ENCODE peak calls at places on chromosomes 1 and 21, in six cellular contexts. One of them, this sample, is unnamed.

GRCh38 chr21:45819478-45820170 is 161.9 kb upstream of the COL6A1 start:
- DNase-seq in A549: no peak
- DNase-seq in stimulated activated CD8-positive, alpha-beta memory T cell treated with anti-CD3 and anti-CD28 coated beads, Interleukin-15, amount 100 ng/mL, for 1 hour: no peak
- DNase-seq in ACHN: no peak
- DNase-seq in NCI-H446: peak; percentile 48
- DNase-seq in right atrium auricular region: peak; percentile 54
- DNase-seq in this sample: no peak

GRCh38 chr1:30707412-30708360 is 15.7 kb downstream of the MATN1 start:
- DNase-seq in right atrium auricular region: peak; percentile 79
- DNase-seq in A549: peak; percentile 57
- DNase-seq in stimulated activated CD8-positive, alpha-beta memory T cell treated with anti-CD3 and anti-CD28 coated beads, Interleukin-15, amount 100 ng/mL, for 1 hour: peak; percentile 20
- DNase-seq in ACHN: peak; percentile 53
- DNase-seq in NCI-H446: peak; percentile 66
- DNase-seq in this sample: peak; percentile 57

GRCh38 chr1:2312589-2313301 is 78.6 kb downstream of the MORN1 start:
- DNase-seq in stimulated activated CD8-positive, alpha-beta memory T cell treated with anti-CD3 and anti-CD28 coated beads, Interleukin-15, amount 100 ng/mL, for 1 hour: no peak
- DNase-seq in A549: peak; percentile 22
- DNase-seq in NCI-H446: peak; percentile 83
- DNase-seq in ACHN: no peak
- DNase-seq in right atrium auricular region: no peak
- DNase-seq in this sample: no peak

GRCh38 chr1:207918016-207918415 is 7.1 kb upstream of the CD34 start:
- DNase-seq in stimulated activated CD8-positive, alpha-beta memory T cell treated with anti-CD3 and anti-CD28 coated beads, Interleukin-15, amount 100 ng/mL, for 1 hour: no peak
- DNase-seq in ACHN: no peak
- DNase-seq in A549: no peak
- DNase-seq in right atrium auricular region: no peak
- DNase-seq in NCI-H446: no peak
- DNase-seq in this sample: no peak

GRCh38 chr1:78490861-78491310 is at the start of gene PTGFR:
- DNase-seq in right atrium auricular region: no peak
- DNase-seq in NCI-H446: peak; percentile 65
- DNase-seq in stimulated activated CD8-positive, alpha-beta memory T cell treated with anti-CD3 and anti-CD28 coated beads, Interleukin-15, amount 100 ng/mL, for 1 hour: no peak
- DNase-seq in ACHN: peak; percentile 50
- DNase-seq in A549: no peak
- DNase-seq in this sample: peak; percentile 0

GRCh38 chr1:230176871-230177411 is 109.9 kb downstream of the GALNT2 start:
- DNase-seq in stimulated activated CD8-positive, alpha-beta memory T cell treated with anti-CD3 and anti-CD28 coated beads, Interleukin-15, amount 100 ng/mL, for 1 hour: no peak
- DNase-seq in A549: no peak
- DNase-seq in ACHN: no peak
- DNase-seq in right atrium auricular region: peak; percentile 89
- DNase-seq in NCI-H446: peak; percentile 77
- DNase-seq in this sample: no peak

GRCh38 chr1:111571987-111572386 is 47.6 kb upstream of the RAP1A start:
- DNase-seq in A549: no peak
- DNase-seq in stimulated activated CD8-positive, alpha-beta memory T cell treated with anti-CD3 and anti-CD28 coated beads, Interleukin-15, amount 100 ng/mL, for 1 hour: no peak
- DNase-seq in ACHN: peak; percentile 12
- DNase-seq in right atrium auricular region: no peak
- DNase-seq in NCI-H446: peak; percentile 60
- DNase-seq in this sample: no peak

GRCh38 chr1:85200367-85200869 is 398 bp downstream of the SYDE2 start:
- DNase-seq in NCI-H446: peak; percentile 24
- DNase-seq in ACHN: peak; percentile 18
- DNase-seq in right atrium auricular region: peak; percentile 61
- DNase-seq in stimulated activated CD8-positive, alpha-beta memory T cell treated with anti-CD3 and anti-CD28 coated beads, Interleukin-15, amount 100 ng/mL, for 1 hour: peak; percentile 14
- DNase-seq in A549: peak; percentile 28
- DNase-seq in this sample: no peak

GRCh38 chr1:52502789-52503188 is 50.1 kb downstream of the TUT4 start:
- DNase-seq in A549: no peak
- DNase-seq in NCI-H446: no peak
- DNase-seq in stimulated activated CD8-positive, alpha-beta memory T cell treated with anti-CD3 and anti-CD28 coated beads, Interleukin-15, amount 100 ng/mL, for 1 hour: no peak
- DNase-seq in right atrium auricular region: no peak
- DNase-seq in ACHN: no peak
- DNase-seq in this sample: no peak

GRCh38 chr1:64933296-64934070 is 32.9 kb downstream of the JAK1 start:
- DNase-seq in NCI-H446: no peak
- DNase-seq in A549: peak; percentile 60
- DNase-seq in ACHN: peak; percentile 57
- DNase-seq in right atrium auricular region: peak; percentile 82
- DNase-seq in stimulated activated CD8-positive, alpha-beta memory T cell treated with anti-CD3 and anti-CD28 coated beads, Interleukin-15, amount 100 ng/mL, for 1 hour: no peak
- DNase-seq in this sample: peak; percentile 64

GRCh38 chr1:230286890-230287269 is 139.3 kb downstream of the PGBD5 start:
- DNase-seq in right atrium auricular region: no peak
- DNase-seq in ACHN: no peak
- DNase-seq in NCI-H446: no peak
- DNase-seq in A549: no peak
- DNase-seq in stimulated activated CD8-positive, alpha-beta memory T cell treated with anti-CD3 and anti-CD28 coated beads, Interleukin-15, amount 100 ng/mL, for 1 hour: no peak
- DNase-seq in this sample: no peak

GRCh38 chr1:56322211-56322610 is 257.2 kb downstream of the PLPP3 start:
- DNase-seq in stimulated activated CD8-positive, alpha-beta memory T cell treated with anti-CD3 and anti-CD28 coated beads, Interleukin-15, amount 100 ng/mL, for 1 hour: no peak
- DNase-seq in A549: no peak
- DNase-seq in NCI-H446: no peak
- DNase-seq in right atrium auricular region: no peak
- DNase-seq in ACHN: no peak
- DNase-seq in this sample: no peak

GRCh38 chr1:157431751-157432150 is 120.6 kb downstream of the FCRL5 start:
- DNase-seq in ACHN: no peak
- DNase-seq in A549: no peak
- DNase-seq in right atrium auricular region: no peak
- DNase-seq in stimulated activated CD8-positive, alpha-beta memory T cell treated with anti-CD3 and anti-CD28 coated beads, Interleukin-15, amount 100 ng/mL, for 1 hour: no peak
- DNase-seq in NCI-H446: no peak
- DNase-seq in this sample: no peak

GRCh38 chr1:70290248-70290647 is 64.3 kb downstream of the ANKRD13C start:
- DNase-seq in ACHN: no peak
- DNase-seq in NCI-H446: no peak
- DNase-seq in stimulated activated CD8-positive, alpha-beta memory T cell treated with anti-CD3 and anti-CD28 coated beads, Interleukin-15, amount 100 ng/mL, for 1 hour: no peak
- DNase-seq in right atrium auricular region: no peak
- DNase-seq in A549: no peak
- DNase-seq in this sample: no peak